ENCODE peak calls at places on chromosomes 4 and X, in nine cellular contexts. E is tibial nerve; V is AG09319; J is hippocampal formation; R is Panc1; Y is HFFc6; M is T-helper 17 cell; B is activated CD4-positive, alpha-beta T cell treated with anti-CD3 and anti-CD28 coated beads, Interleukin-2, amount 10 ng/mL, durations not matched to agents 7 days and 5 days; K is T-cell. T is an unnamed sample.

GRCh38 chr4:123813901-123814300 is 417.3 kb downstream of the SPRY1 start:
- DNase-seq in E (no peak), V (no peak), J (no peak), R (no peak), Y (no peak), M (no peak), B (no peak), K (no peak), T (no peak)

GRCh38 chrX:70494441-70494840 is 49.8 kb downstream of the DLG3 start:
- DNase-seq in E (no peak), V (no peak), J (no peak), R (no peak), Y (peak), M (no peak), B (no peak), K (no peak), T (no peak)

GRCh38 chrX:152912121-152912520 is 14.3 kb downstream of the ZNF185 start:
- DNase-seq in E (no peak), V (no peak), J (no peak), R (no peak), Y (no peak), M (no peak), B (no peak), K (no peak), T (no peak)

GRCh38 chr4:8746523-8747466 is 124.8 kb downstream of the HMX1 start:
- DNase-seq in E (no peak), V (no peak), J (no peak), R (no peak), Y (no peak), M (no peak), B (no peak), K (no peak), T (no peak)

GRCh38 chr4:98387345-98388017 is 126.3 kb downstream of the RAP1GDS1 start:
- DNase-seq in E (no peak), V (no peak), J (no peak), R (no peak), Y (no peak), M (no peak), B (no peak), K (no peak), T (no peak)

GRCh38 chr4:7295917-7296660 is 103.8 kb downstream of the SORCS2 start:
- DNase-seq in E (peak), V (peak), J (peak), R (no peak), Y (peak), M (no peak), B (no peak), K (no peak), T (no peak)

GRCh38 chrX:30533261-30533660 is 44.3 kb downstream of the TASL start:
- DNase-seq in E (no peak), V (no peak), J (no peak), R (no peak), Y (peak), M (no peak), B (no peak), K (no peak), T (no peak)

GRCh38 chr4:124262211-124263179 is 450.0 kb downstream of the ANKRD50 start:
- DNase-seq in E (peak), V (peak), J (peak), R (peak), Y (peak), M (no peak), B (peak), K (peak), T (peak)

GRCh38 chr4:18111100-18111499 is 89.5 kb upstream of the LCORL start:
- DNase-seq in E (no peak), V (no peak), J (no peak), R (no peak), Y (no peak), M (no peak), B (no peak), K (no peak), T (no peak)

GRCh38 chr4:48483006-48483776 is at the start of gene SLC10A4:
- DNase-seq in E (no peak), V (no peak), J (no peak), R (no peak), Y (no peak), M (no peak), B (no peak), K (no peak), T (no peak)

GRCh38 chr4:966266-967112 is 6.9 kb downstream of the DGKQ start:
- DNase-seq in E (no peak), V (no peak), J (no peak), R (no peak), Y (no peak), M (no peak), B (no peak), K (no peak), T (no peak)

GRCh38 chrX:68999931-69000330 is 165.3 kb downstream of the PJA1 start:
- DNase-seq in E (no peak), V (no peak), J (no peak), R (no peak), Y (no peak), M (no peak), B (no peak), K (no peak), T (no peak)

GRCh38 chrX:22163306-22163705 is 109.4 kb upstream of the CBLL2 start:
- DNase-seq in E (no peak), V (no peak), J (no peak), R (no peak), Y (no peak), M (no peak), B (no peak), K (no peak), T (no peak)

GRCh38 chr4:56466910-56467283 is 520 bp upstream of the SRP72 start:
- DNase-seq in E (no peak), V (no peak), J (peak), R (no peak), Y (no peak), M (no peak), B (peak), K (no peak), T (no peak)

GRCh38 chrX:13742397-13743176 is 8.0 kb downstream of the OFD1 start:
- DNase-seq in E (no peak), V (no peak), J (no peak), R (no peak), Y (no peak), M (peak), B (peak), K (peak), T (peak)

GRCh38 chrX:129553619-129554288 is 13.7 kb downstream of the OCRL start:
- DNase-seq in E (no peak), V (no peak), J (no peak), R (no peak), Y (no peak), M (no peak), B (no peak), K (no peak), T (no peak)

GRCh38 chr4:38563703-38564490 is 100.1 kb upstream of the KLF3 start:
- DNase-seq in E (no peak), V (no peak), J (peak), R (no peak), Y (no peak), M (no peak), B (no peak), K (no peak), T (no peak)

GRCh38 chrX:48068096-48068887 is 3.1 kb downstream of the ZNF630 start:
- DNase-seq in E (no peak), V (no peak), J (no peak), R (no peak), Y (no peak), M (no peak), B (no peak), K (no peak), T (no peak)

GRCh38 chr4:42519803-42520417 is 122.6 kb downstream of the SHISA3 start:
- DNase-seq in E (peak), V (peak), J (peak), R (peak), Y (peak), M (no peak), B (peak), K (peak), T (peak)

GRCh38 chr4:98468744-98469143 is 189.7 kb downstream of the TSPAN5 start:
- DNase-seq in E (no peak), V (no peak), J (peak), R (no peak), Y (peak), M (no peak), B (no peak), K (no peak), T (no peak)

GRCh38 chr4:86338521-86338920 is 21.3 kb downstream of the MAPK10 start:
- DNase-seq in E (no peak), V (no peak), J (no peak), R (no peak), Y (peak), M (no peak), B (no peak), K (no peak), T (no peak)

GRCh38 chrX:40868868-40869267 is 133.5 kb upstream of the MED14 start:
- DNase-seq in E (no peak), V (no peak), J (no peak), R (no peak), Y (no peak), M (no peak), B (no peak), K (no peak), T (no peak)

GRCh38 chrX:94288325-94288724 is 614.3 kb downstream of the FAM133A start:
- DNase-seq in E (no peak), V (no peak), J (no peak), R (no peak), Y (no peak), M (no peak), B (no peak), K (no peak), T (no peak)

GRCh38 chr4:158500054-158500453 is 21.6 kb upstream of the RXFP1 start:
- DNase-seq in E (no peak), V (no peak), J (no peak), R (no peak), Y (no peak), M (no peak), B (no peak), K (no peak), T (no peak)

GRCh38 chrX:25300994-25301393 is 285.2 kb upstream of the ARX start:
- DNase-seq in E (no peak), V (no peak), J (no peak), R (no peak), Y (no peak), M (no peak), B (no peak), K (no peak), T (no peak)

GRCh38 chr4:84456157-84456556 is 42.9 kb downstream of the NKX6-1 start:
- DNase-seq in E (no peak), V (no peak), J (no peak), R (no peak), Y (no peak), M (no peak), B (no peak), K (no peak), T (no peak)

GRCh38 chr4:29309050-29309449 is 1411.1 kb upstream of the PCDH7 start:
- DNase-seq in E (no peak), V (no peak), J (no peak), R (no peak), Y (peak), M (no peak), B (no peak), K (no peak), T (no peak)

GRCh38 chrX:150085881-150086280 is 147.6 kb upstream of the EOLA2 start:
- DNase-seq in E (no peak), V (no peak), J (no peak), R (no peak), Y (peak), M (no peak), B (no peak), K (no peak), T (no peak)

GRCh38 chrX:106955004-106955772 is 35.0 kb downstream of the CLDN2 start:
- DNase-seq in E (no peak), V (no peak), J (no peak), R (no peak), Y (peak), M (no peak), B (no peak), K (no peak), T (no peak)

GRCh38 chrX:133414399-133415275 is 652 bp downstream of the GPC4 start:
- DNase-seq in E (no peak), V (no peak), J (no peak), R (no peak), Y (no peak), M (no peak), B (no peak), K (no peak), T (no peak)

GRCh38 chr4:373062-373839 is 35.6 kb downstream of the ZNF141 start:
- DNase-seq in E (no peak), V (no peak), J (no peak), R (no peak), Y (no peak), M (no peak), B (no peak), K (no peak), T (no peak)

GRCh38 chr4:71559957-71560541 is 221.2 kb downstream of the SLC4A4 start:
- DNase-seq in E (no peak), V (no peak), J (no peak), R (no peak), Y (peak), M (no peak), B (no peak), K (no peak), T (no peak)